ENCODE peak calls at places on chromosomes 4 and X, in eight cellular contexts. One of them, this sample, is unnamed. For H3K4me1 and H3K36me3, the result is how much of the 10 kb centered on the place peaks cover.

GRCh38 chr4:81811562-81812293 is 340.0 kb upstream of the RASGEF1B start:
- DNase-seq in lower lobe of right lung: no peak
- DNase-seq in tibial nerve: no peak
- DNase-seq in GM23338: no peak
- DNase-seq in naive thymus-derived CD4-positive, alpha-beta T cell: no peak
- DNase-seq in hepatocyte: peak
- DNase-seq in K562: no peak
- DNase-seq in transverse colon: no peak
- DNase-seq in this sample: no peak

GRCh38 chr4:17511041-17511949 is 595 bp downstream of the QDPR start:
- DNase-seq in naive thymus-derived CD4-positive, alpha-beta T cell: no peak
- DNase-seq in GM23338: peak
- DNase-seq in lower lobe of right lung: peak
- DNase-seq in tibial nerve: peak
- DNase-seq in transverse colon: peak
- DNase-seq in hepatocyte: peak
- DNase-seq in K562: peak
- DNase-seq in this sample: peak

GRCh38 chr4:38328963-38329729 is 334.9 kb upstream of the KLF3 start:
- DNase-seq in GM23338: no peak
- DNase-seq in lower lobe of right lung: no peak
- DNase-seq in transverse colon: no peak
- DNase-seq in K562: no peak
- DNase-seq in hepatocyte: no peak
- DNase-seq in tibial nerve: no peak
- DNase-seq in naive thymus-derived CD4-positive, alpha-beta T cell: peak
- DNase-seq in this sample: no peak

GRCh38 chr4:7034262-7035081 is 8.7 kb upstream of the TADA2B start:
- DNase-seq in transverse colon: no peak
- DNase-seq in tibial nerve: no peak
- DNase-seq in naive thymus-derived CD4-positive, alpha-beta T cell: no peak
- DNase-seq in GM23338: peak
- DNase-seq in K562: no peak
- DNase-seq in hepatocyte: peak
- DNase-seq in lower lobe of right lung: peak
- DNase-seq in this sample: no peak

GRCh38 chr4:139054791-139055376 is 39.3 kb downstream of the NOCT start:
- DNase-seq in hepatocyte: no peak
- DNase-seq in K562: no peak
- DNase-seq in lower lobe of right lung: no peak
- DNase-seq in GM23338: no peak
- DNase-seq in naive thymus-derived CD4-positive, alpha-beta T cell: no peak
- DNase-seq in tibial nerve: no peak
- DNase-seq in transverse colon: no peak
- DNase-seq in this sample: no peak

GRCh38 chrX:20221902-20222301 is 44.8 kb downstream of the RPS6KA3 start:
- DNase-seq in tibial nerve: no peak
- DNase-seq in hepatocyte: peak
- DNase-seq in naive thymus-derived CD4-positive, alpha-beta T cell: no peak
- DNase-seq in GM23338: no peak
- DNase-seq in K562: no peak
- DNase-seq in lower lobe of right lung: no peak
- DNase-seq in transverse colon: no peak
- DNase-seq in this sample: no peak

GRCh38 chr4:82753725-82754410 is 44.7 kb downstream of the SCD5 start:
- DNase-seq in naive thymus-derived CD4-positive, alpha-beta T cell: no peak
- DNase-seq in GM23338: no peak
- DNase-seq in hepatocyte: no peak
- DNase-seq in K562: no peak
- DNase-seq in tibial nerve: no peak
- DNase-seq in transverse colon: no peak
- DNase-seq in lower lobe of right lung: no peak
- DNase-seq in this sample: no peak

GRCh38 chrX:107729558-107730297 is 45.9 kb downstream of the TSC22D3 start:
- DNase-seq in tibial nerve: no peak
- DNase-seq in K562: no peak
- DNase-seq in hepatocyte: peak
- DNase-seq in naive thymus-derived CD4-positive, alpha-beta T cell: no peak
- DNase-seq in GM23338: peak
- DNase-seq in lower lobe of right lung: no peak
- DNase-seq in transverse colon: no peak
- DNase-seq in this sample: no peak

GRCh38 chr4:161538941-161539340 is 624.9 kb downstream of the FSTL5 start:
- DNase-seq in lower lobe of right lung: no peak
- DNase-seq in transverse colon: no peak
- DNase-seq in naive thymus-derived CD4-positive, alpha-beta T cell: no peak
- DNase-seq in hepatocyte: no peak
- DNase-seq in GM23338: no peak
- DNase-seq in tibial nerve: no peak
- DNase-seq in K562: no peak
- DNase-seq in this sample: no peak

GRCh38 chr4:132646186-132646585 is 502.9 kb upstream of the PCDH10 start:
- DNase-seq in lower lobe of right lung: no peak
- DNase-seq in hepatocyte: no peak
- DNase-seq in transverse colon: no peak
- DNase-seq in naive thymus-derived CD4-positive, alpha-beta T cell: no peak
- DNase-seq in GM23338: no peak
- DNase-seq in tibial nerve: no peak
- DNase-seq in K562: no peak
- DNase-seq in this sample: no peak

GRCh38 chr4:28167411-28167810 is 1306.8 kb downstream of the STIM2 start:
- DNase-seq in naive thymus-derived CD4-positive, alpha-beta T cell: no peak
- DNase-seq in K562: no peak
- DNase-seq in lower lobe of right lung: no peak
- DNase-seq in transverse colon: no peak
- DNase-seq in hepatocyte: peak
- DNase-seq in GM23338: no peak
- DNase-seq in tibial nerve: no peak
- DNase-seq in this sample: no peak

GRCh38 chr4:48906283-48907173 is at the start of gene OCIAD2:
- DNase-seq in lower lobe of right lung: peak
- DNase-seq in GM23338: peak
- DNase-seq in tibial nerve: no peak
- DNase-seq in K562: no peak
- DNase-seq in hepatocyte: peak
- DNase-seq in transverse colon: peak
- DNase-seq in naive thymus-derived CD4-positive, alpha-beta T cell: peak
- DNase-seq in this sample: peak

GRCh38 chr4:113809313-113809712 is 47.8 kb upstream of the CAMK2D start:
- DNase-seq in tibial nerve: no peak
- DNase-seq in lower lobe of right lung: peak
- DNase-seq in transverse colon: peak
- DNase-seq in hepatocyte: no peak
- DNase-seq in GM23338: peak
- DNase-seq in K562: no peak
- DNase-seq in naive thymus-derived CD4-positive, alpha-beta T cell: no peak
- DNase-seq in this sample: no peak

GRCh38 chrX:129773649-129774458 is 5.9 kb upstream of the SASH3 start:
- DNase-seq in lower lobe of right lung: no peak
- DNase-seq in naive thymus-derived CD4-positive, alpha-beta T cell: no peak
- DNase-seq in K562: no peak
- DNase-seq in tibial nerve: no peak
- DNase-seq in GM23338: no peak
- DNase-seq in transverse colon: no peak
- DNase-seq in hepatocyte: peak
- DNase-seq in this sample: no peak

GRCh38 chrX:139982856-139983255 is 17.5 kb upstream of the CXorf66 start:
- DNase-seq in naive thymus-derived CD4-positive, alpha-beta T cell: no peak
- DNase-seq in tibial nerve: no peak
- DNase-seq in GM23338: no peak
- DNase-seq in K562: no peak
- DNase-seq in lower lobe of right lung: no peak
- DNase-seq in transverse colon: no peak
- DNase-seq in hepatocyte: no peak
- DNase-seq in this sample: no peak

GRCh38 chrX:96683997-96684338 is 674 bp upstream of the DIAPH2 start:
- DNase-seq in hepatocyte: peak
- DNase-seq in lower lobe of right lung: no peak
- DNase-seq in K562: no peak
- DNase-seq in naive thymus-derived CD4-positive, alpha-beta T cell: no peak
- DNase-seq in transverse colon: no peak
- DNase-seq in GM23338: no peak
- DNase-seq in tibial nerve: no peak
- DNase-seq in this sample: no peak

GRCh38 chr4:123352240-123352945 is 44.2 kb upstream of the SPRY1 start:
- DNase-seq in lower lobe of right lung: no peak
- DNase-seq in naive thymus-derived CD4-positive, alpha-beta T cell: no peak
- DNase-seq in tibial nerve: no peak
- DNase-seq in hepatocyte: no peak
- DNase-seq in GM23338: no peak
- DNase-seq in transverse colon: no peak
- DNase-seq in K562: no peak
- DNase-seq in this sample: no peak

GRCh38 chrX:25207803-25208202 is 192.0 kb upstream of the ARX start:
- DNase-seq in naive thymus-derived CD4-positive, alpha-beta T cell: no peak
- DNase-seq in transverse colon: no peak
- DNase-seq in tibial nerve: no peak
- DNase-seq in K562: no peak
- DNase-seq in GM23338: no peak
- DNase-seq in hepatocyte: no peak
- DNase-seq in lower lobe of right lung: no peak
- DNase-seq in this sample: no peak

GRCh38 chr4:72522440-72522839 is 46.6 kb downstream of the ADAMTS3 start:
- DNase-seq in hepatocyte: no peak
- DNase-seq in transverse colon: no peak
- DNase-seq in tibial nerve: no peak
- DNase-seq in GM23338: no peak
- DNase-seq in lower lobe of right lung: no peak
- DNase-seq in K562: no peak
- DNase-seq in naive thymus-derived CD4-positive, alpha-beta T cell: no peak
- DNase-seq in this sample: no peak

GRCh38 chrX:10103023-10103422 is 53.8 kb upstream of the CLCN4 start:
- DNase-seq in transverse colon: no peak
- DNase-seq in GM23338: no peak
- DNase-seq in naive thymus-derived CD4-positive, alpha-beta T cell: no peak
- DNase-seq in lower lobe of right lung: no peak
- DNase-seq in tibial nerve: no peak
- DNase-seq in K562: no peak
- DNase-seq in hepatocyte: no peak
- DNase-seq in this sample: no peak

GRCh38 chrX:38868941-38869378 is 67.7 kb downstream of the MID1IP1 start:
- DNase-seq in naive thymus-derived CD4-positive, alpha-beta T cell: no peak
- DNase-seq in GM23338: no peak
- DNase-seq in transverse colon: no peak
- DNase-seq in hepatocyte: no peak
- DNase-seq in K562: no peak
- DNase-seq in lower lobe of right lung: no peak
- DNase-seq in tibial nerve: no peak
- DNase-seq in this sample: no peak

GRCh38 chr4:165425629-165426028 is 46.8 kb downstream of the CPE start:
- DNase-seq in hepatocyte: no peak
- DNase-seq in K562: no peak
- DNase-seq in tibial nerve: no peak
- DNase-seq in lower lobe of right lung: no peak
- DNase-seq in naive thymus-derived CD4-positive, alpha-beta T cell: peak
- DNase-seq in transverse colon: no peak
- DNase-seq in GM23338: no peak
- DNase-seq in this sample: no peak

GRCh38 chr4:25161599-25161960 is 1.3 kb upstream of the SEPSECS start:
- DNase-seq in GM23338: no peak
- DNase-seq in tibial nerve: no peak
- DNase-seq in hepatocyte: peak
- DNase-seq in naive thymus-derived CD4-positive, alpha-beta T cell: no peak
- DNase-seq in K562: no peak
- DNase-seq in transverse colon: no peak
- DNase-seq in lower lobe of right lung: no peak
- DNase-seq in this sample: no peak

GRCh38 chr4:10104211-10104990 is 12.2 kb downstream of the WDR1 start:
- DNase-seq in lower lobe of right lung: no peak
- DNase-seq in K562: no peak
- DNase-seq in hepatocyte: no peak
- DNase-seq in naive thymus-derived CD4-positive, alpha-beta T cell: no peak
- DNase-seq in tibial nerve: no peak
- DNase-seq in transverse colon: no peak
- DNase-seq in GM23338: no peak
- DNase-seq in this sample: no peak

GRCh38 chr4:10105920-10106319 is 10.7 kb downstream of the WDR1 start:
- DNase-seq in GM23338: no peak
- DNase-seq in tibial nerve: no peak
- DNase-seq in transverse colon: no peak
- DNase-seq in hepatocyte: no peak
- DNase-seq in K562: no peak
- DNase-seq in lower lobe of right lung: no peak
- DNase-seq in naive thymus-derived CD4-positive, alpha-beta T cell: no peak
- DNase-seq in this sample: no peak

GRCh38 chr4:10106421-10107039 is 10.1 kb downstream of the WDR1 start:
- DNase-seq in K562: peak
- DNase-seq in lower lobe of right lung: no peak
- DNase-seq in tibial nerve: peak
- DNase-seq in transverse colon: peak
- DNase-seq in naive thymus-derived CD4-positive, alpha-beta T cell: no peak
- DNase-seq in hepatocyte: peak
- DNase-seq in GM23338: no peak
- DNase-seq in this sample: peak

GRCh38 chr4:10105421-10105820 is 11.2 kb downstream of the WDR1 start:
- DNase-seq in transverse colon: no peak
- DNase-seq in tibial nerve: no peak
- DNase-seq in naive thymus-derived CD4-positive, alpha-beta T cell: no peak
- DNase-seq in hepatocyte: no peak
- DNase-seq in GM23338: no peak
- DNase-seq in K562: no peak
- DNase-seq in lower lobe of right lung: no peak
- DNase-seq in this sample: no peak

GRCh38 chr4:10104991-10105276 is 11.7 kb downstream of the WDR1 start:
- DNase-seq in hepatocyte: no peak
- DNase-seq in K562: no peak
- DNase-seq in naive thymus-derived CD4-positive, alpha-beta T cell: no peak
- DNase-seq in lower lobe of right lung: no peak
- DNase-seq in transverse colon: no peak
- DNase-seq in tibial nerve: no peak
- DNase-seq in GM23338: no peak
- DNase-seq in this sample: no peak
- H3K4me3 ChIP-seq in hepatocyte: no peak
- H3K4me3 ChIP-seq in K562: no peak
- H3K4me3 ChIP-seq in naive thymus-derived CD4-positive, alpha-beta T cell: no peak
- H3K4me3 ChIP-seq in lower lobe of right lung: no peak
- H3K4me3 ChIP-seq in transverse colon: no peak
- H3K4me3 ChIP-seq in tibial nerve: no peak
- H3K4me3 ChIP-seq in GM23338: no peak
- H3K4me3 ChIP-seq in this sample: peak

GRCh38 chr4:184310881-184311709 is 93.4 kb upstream of the ENPP6 start:
- DNase-seq in tibial nerve: no peak
- DNase-seq in K562: no peak
- DNase-seq in hepatocyte: peak
- DNase-seq in transverse colon: peak
- DNase-seq in naive thymus-derived CD4-positive, alpha-beta T cell: no peak
- DNase-seq in GM23338: no peak
- DNase-seq in lower lobe of right lung: no peak
- DNase-seq in this sample: no peak
- H3K4me1 ChIP-seq in tibial nerve: under half
- H3K4me1 ChIP-seq in K562: under half
- H3K4me1 ChIP-seq in hepatocyte: under half
- H3K4me1 ChIP-seq in transverse colon: under half
- H3K4me1 ChIP-seq in naive thymus-derived CD4-positive, alpha-beta T cell: under half
- H3K4me1 ChIP-seq in GM23338: under half
- H3K4me1 ChIP-seq in lower lobe of right lung: under half
- H3K4me1 ChIP-seq in this sample: under half

GRCh38 chr4:70793626-70794025 is 46.1 kb downstream of the GRSF1 start:
- DNase-seq in K562: no peak
- DNase-seq in transverse colon: no peak
- DNase-seq in hepatocyte: no peak
- DNase-seq in GM23338: no peak
- DNase-seq in lower lobe of right lung: no peak
- DNase-seq in naive thymus-derived CD4-positive, alpha-beta T cell: no peak
- DNase-seq in tibial nerve: no peak
- DNase-seq in this sample: no peak
- H3K36me3 ChIP-seq in K562: under half
- H3K36me3 ChIP-seq in transverse colon: under half
- H3K36me3 ChIP-seq in hepatocyte: under half
- H3K36me3 ChIP-seq in GM23338: under half
- H3K36me3 ChIP-seq in lower lobe of right lung: half or more
- H3K36me3 ChIP-seq in naive thymus-derived CD4-positive, alpha-beta T cell: under half
- H3K36me3 ChIP-seq in tibial nerve: under half
- H3K36me3 ChIP-seq in this sample: under half

GRCh38 chr4:107718351-107718965 is 1.6 kb downstream of the PAPSS1 start:
- DNase-seq in naive thymus-derived CD4-positive, alpha-beta T cell: no peak
- DNase-seq in K562: no peak
- DNase-seq in GM23338: no peak
- DNase-seq in tibial nerve: no peak
- DNase-seq in transverse colon: no peak
- DNase-seq in hepatocyte: no peak
- DNase-seq in lower lobe of right lung: no peak
- DNase-seq in this sample: no peak
- H3K4me3 ChIP-seq in naive thymus-derived CD4-positive, alpha-beta T cell: no peak
- H3K4me3 ChIP-seq in K562: peak
- H3K4me3 ChIP-seq in GM23338: peak
- H3K4me3 ChIP-seq in tibial nerve: no peak
- H3K4me3 ChIP-seq in transverse colon: no peak
- H3K4me3 ChIP-seq in hepatocyte: peak
- H3K4me3 ChIP-seq in lower lobe of right lung: peak
- H3K4me3 ChIP-seq in this sample: no peak

This sample was measured in CD8-positive, alpha-beta memory T cell.